ENCODE peak calls at places on chromosomes 11 and 22, in ten cellular contexts. A is spleen; C is ovary; U is right lobe of liver; K is aorta; V is SJSA1; X is astrocyte; E is naive thymus-derived CD4-positive, alpha-beta T cell; W is PC-3; S is dorsolateral prefrontal cortex. N is an unnamed sample.

GRCh38 chr22:17167486-17167885 is 8.4 kb upstream of the HDHD5 start:
- DNase-seq in A (no peak), C (no peak), U (peak), K (peak), V (no peak), X (no peak), E (no peak), W (no peak), S (no peak), N (no peak)

GRCh38 chr11:27218498-27219038 is 144.4 kb downstream of the CCDC34 start:
- DNase-seq in A (no peak), C (no peak), U (no peak), K (no peak), V (peak), X (peak), E (no peak), W (peak), S (no peak), N (peak)

GRCh38 chr11:78037056-78037455 is 14.0 kb upstream of the KCTD14 start:
- DNase-seq in A (no peak), C (no peak), U (peak), K (no peak), V (no peak), X (no peak), E (no peak), W (peak), S (no peak), N (no peak)

GRCh38 chr22:35345808-35346505 is 34.9 kb upstream of the HMOX1 start:
- DNase-seq in A (no peak), C (no peak), U (no peak), K (no peak), V (no peak), X (no peak), E (no peak), W (no peak), S (no peak), N (no peak)

GRCh38 chr11:79155237-79155636 is 285.6 kb downstream of the TENM4 start:
- DNase-seq in A (no peak), C (no peak), U (no peak), K (no peak), V (no peak), X (no peak), E (no peak), W (no peak), S (no peak), N (no peak)

GRCh38 chr11:39745401-39745800 is 1714.1 kb downstream of the LRRC4C start:
- DNase-seq in A (no peak), C (no peak), U (no peak), K (no peak), V (no peak), X (peak), E (no peak), W (peak), S (no peak), N (no peak)

GRCh38 chr22:38180841-38181452 is 683 bp downstream of the PLA2G6 start:
- DNase-seq in A (peak), C (peak), U (peak), K (peak), V (no peak), X (no peak), E (peak), W (peak), S (peak), N (no peak)

GRCh38 chr22:28925916-28926315 is 42.5 kb downstream of the ZNRF3 start:
- DNase-seq in A (no peak), C (no peak), U (no peak), K (peak), V (no peak), X (no peak), E (no peak), W (no peak), S (no peak), N (no peak)

GRCh38 chr11:133894956-133895549 is 49.7 kb upstream of the SPATA19 start:
- DNase-seq in A (no peak), C (no peak), U (no peak), K (no peak), V (no peak), X (peak), E (no peak), W (no peak), S (no peak), N (no peak)

GRCh38 chr11:26571861-26572654 is at the start of gene MUC15:
- DNase-seq in A (no peak), C (no peak), U (no peak), K (no peak), V (no peak), X (no peak), E (no peak), W (no peak), S (no peak), N (no peak)

GRCh38 chr22:40684728-40685127 is 5.4 kb downstream of the MCHR1 start:
- DNase-seq in A (no peak), C (no peak), U (no peak), K (no peak), V (no peak), X (no peak), E (no peak), W (no peak), S (no peak), N (no peak)

GRCh38 chr11:33606762-33607161 is 93.9 kb downstream of the C11orf91 start:
- DNase-seq in A (no peak), C (no peak), U (no peak), K (no peak), V (no peak), X (no peak), E (no peak), W (no peak), S (no peak), N (no peak)

GRCh38 chr11:22163394-22163797 is 29.5 kb upstream of the ANO5 start:
- DNase-seq in A (peak), C (no peak), U (no peak), K (no peak), V (no peak), X (no peak), E (no peak), W (no peak), S (no peak), N (no peak)

GRCh38 chr11:7536102-7536501 is 22.3 kb downstream of the PPFIBP2 start:
- DNase-seq in A (no peak), C (no peak), U (no peak), K (no peak), V (no peak), X (no peak), E (no peak), W (no peak), S (no peak), N (no peak)

GRCh38 chr11:2217211-2218081 is 45.8 kb upstream of the TH start:
- DNase-seq in A (peak), C (no peak), U (peak), K (peak), V (no peak), X (no peak), E (no peak), W (no peak), S (no peak), N (no peak)

GRCh38 chr11:67606477-67607295 is at the start of gene NDUFV1:
- DNase-seq in A (peak), C (peak), U (peak), K (peak), V (peak), X (peak), E (peak), W (peak), S (peak), N (peak)

GRCh38 chr11:128467610-128468041 is 119.7 kb downstream of the ETS1 start:
- DNase-seq in A (no peak), C (no peak), U (no peak), K (peak), V (peak), X (peak), E (no peak), W (peak), S (no peak), N (peak)

GRCh38 chr11:125338886-125339811 is 156.9 kb downstream of the FEZ1 start:
- DNase-seq in A (peak), C (peak), U (peak), K (peak), V (no peak), X (no peak), E (no peak), W (no peak), S (no peak), N (no peak)

GRCh38 chr11:72012897-72013721 is 14.4 kb downstream of the IL18BP start:
- DNase-seq in A (no peak), C (peak), U (peak), K (peak), V (no peak), X (peak), E (no peak), W (peak), S (no peak), N (no peak)

GRCh38 chr11:11316651-11317050 is 36.4 kb downstream of the CSNK2A3 start:
- DNase-seq in A (no peak), C (no peak), U (no peak), K (no peak), V (no peak), X (no peak), E (no peak), W (no peak), S (no peak), N (no peak)

GRCh38 chr11:111582881-111583280 is 19.4 kb upstream of the SIK2 start:
- DNase-seq in A (no peak), C (no peak), U (no peak), K (no peak), V (peak), X (no peak), E (no peak), W (no peak), S (no peak), N (no peak)

GRCh38 chr22:46660604-46661201 is 40.5 kb downstream of the GRAMD4 start:
- DNase-seq in A (no peak), C (no peak), U (peak), K (no peak), V (no peak), X (no peak), E (no peak), W (no peak), S (no peak), N (no peak)

GRCh38 chr11:77109236-77110019 is 6.8 kb downstream of the OMP start:
- DNase-seq in A (no peak), C (no peak), U (no peak), K (no peak), V (no peak), X (peak), E (no peak), W (no peak), S (no peak), N (no peak)

GRCh38 chr11:62542111-62542745 is 4.4 kb downstream of the AHNAK start:
- DNase-seq in A (no peak), C (no peak), U (no peak), K (no peak), V (no peak), X (no peak), E (no peak), W (no peak), S (no peak), N (no peak)
- H3K27ac ChIP-seq in A (peak), C (peak), U (peak), K (no peak), V (peak), X (peak), E (peak), W (peak), S (peak), N (peak)

DNA sequence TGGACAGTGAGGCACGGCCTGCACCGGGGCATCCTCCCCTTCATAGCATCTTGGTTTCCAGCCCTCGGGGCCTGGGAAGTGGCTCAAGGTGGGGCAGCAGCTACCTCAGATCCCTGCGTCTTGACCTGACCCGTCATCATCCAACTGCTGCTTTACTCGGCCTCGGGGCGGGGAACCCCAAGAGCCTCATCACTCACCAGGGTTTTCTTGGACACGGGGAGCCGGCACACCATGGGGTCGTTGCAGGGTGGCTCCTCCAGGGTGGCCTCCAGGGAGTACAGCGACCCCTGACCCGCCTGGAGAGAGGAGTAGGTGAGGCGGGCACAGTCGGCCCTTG is 651 bp downstream of the CTSF start:
- DNase-seq in A (no peak), C (no peak), U (no peak), K (no peak), V (no peak), X (no peak), E (no peak), W (no peak), S (no peak), N (no peak)
- H3K4me3 ChIP-seq in A (peak), C (peak), U (peak), K (peak), V (peak), X (peak), E (peak), W (peak), S (peak), N (peak)

DNA sequence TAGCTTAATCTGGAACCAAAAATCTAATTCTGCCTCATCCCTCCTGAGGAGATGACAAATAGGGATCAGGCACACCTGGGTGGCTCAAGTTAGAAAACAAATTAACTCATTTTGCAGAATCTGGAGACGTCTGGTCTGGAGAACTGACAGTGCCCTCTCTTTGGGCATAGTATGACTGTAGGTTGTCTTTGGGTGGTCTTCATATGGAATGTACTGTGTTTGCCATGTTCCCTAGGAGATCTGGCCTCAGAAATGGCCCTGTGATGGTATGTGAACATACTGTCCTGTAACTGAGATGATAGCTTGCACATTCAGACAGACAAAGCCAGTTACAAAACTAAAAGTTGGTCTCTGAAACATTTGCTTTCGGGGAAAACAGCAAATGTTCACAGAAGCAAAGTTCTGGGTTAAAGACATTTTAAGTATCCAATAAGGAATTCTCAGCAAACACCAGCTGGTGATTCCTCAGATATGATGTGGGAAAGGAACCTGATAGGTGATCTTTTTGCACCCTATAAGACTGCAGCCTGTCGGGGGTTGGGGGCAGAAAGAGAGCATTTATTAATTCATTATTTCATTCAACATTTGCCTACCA is 29.7 kb downstream of the CD44 start:
- DNase-seq in A (no peak), C (no peak), U (no peak), K (no peak), V (peak), X (no peak), E (no peak), W (no peak), S (no peak), N (no peak)
- H3K27ac ChIP-seq in A (peak), C (no peak), U (no peak), K (no peak), V (peak), X (peak), E (peak), W (no peak), S (no peak), N (no peak)

DNA sequence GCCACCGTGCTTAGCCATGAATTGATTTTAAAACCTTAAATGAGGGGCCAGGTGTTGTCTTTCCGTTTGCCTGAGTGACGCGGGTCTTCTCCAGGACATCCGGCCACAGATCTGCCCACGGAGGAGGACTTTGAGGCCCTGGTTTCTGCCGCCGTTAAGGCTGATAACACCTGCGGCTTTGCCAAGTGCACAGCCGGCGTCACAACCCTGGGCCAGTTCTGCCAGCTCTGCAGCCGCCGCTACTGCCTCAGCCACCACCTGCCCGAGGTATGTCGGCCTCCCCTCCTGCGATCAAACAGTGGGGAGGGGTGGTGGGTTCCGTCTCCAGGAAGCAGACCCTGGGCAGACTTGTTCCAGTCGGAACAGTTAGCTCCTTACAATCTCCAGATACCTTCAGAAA is 34.4 kb downstream of the IGHMBP2 start:
- DNase-seq in A (peak), C (no peak), U (peak), K (peak), V (no peak), X (no peak), E (no peak), W (no peak), S (no peak), N (no peak)
- H3K4me3 ChIP-seq in A (no peak), C (no peak), U (no peak), K (no peak), V (no peak), X (no peak), E (no peak), W (no peak), S (no peak), N (no peak)

GRCh38 chr11:130727715-130728114 is 188.6 kb downstream of the SNX19 start:
- DNase-seq in A (no peak), C (no peak), U (no peak), K (no peak), V (no peak), X (no peak), E (no peak), W (no peak), S (no peak), N (no peak)

GRCh38 chr11:130726234-130726559 is 190.1 kb downstream of the SNX19 start:
- DNase-seq in A (no peak), C (no peak), U (no peak), K (no peak), V (no peak), X (peak), E (no peak), W (no peak), S (no peak), N (no peak)

GRCh38 chr11:130728185-130729160 is 187.8 kb downstream of the SNX19 start:
- DNase-seq in A (no peak), C (no peak), U (no peak), K (no peak), V (no peak), X (no peak), E (no peak), W (no peak), S (no peak), N (no peak)

GRCh38 chr11:130725417-130726233 is 190.7 kb downstream of the SNX19 start:
- DNase-seq in A (no peak), C (no peak), U (no peak), K (no peak), V (no peak), X (peak), E (no peak), W (peak), S (no peak), N (no peak)

GRCh38 chr11:130726647-130727046 is 189.6 kb downstream of the SNX19 start:
- DNase-seq in A (no peak), C (no peak), U (no peak), K (no peak), V (no peak), X (no peak), E (no peak), W (no peak), S (no peak), N (no peak)
- H3K27ac ChIP-seq in A (no peak), C (no peak), U (no peak), K (no peak), V (no peak), X (no peak), E (no peak), W (no peak), S (no peak), N (no peak)

GRCh38 chr11:18792066-18792591 is 531 bp upstream of the PTPN5 start:
- DNase-seq in A (no peak), C (no peak), U (no peak), K (no peak), V (no peak), X (no peak), E (no peak), W (no peak), S (no peak), N (no peak)
- H3K4me3 ChIP-seq in A (peak), C (no peak), U (peak), K (no peak), V (no peak), X (no peak), E (no peak), W (peak), S (peak), N (peak)

GRCh38 chr11:120549346-120549745 is 37.8 kb downstream of the GRIK4 start:
- DNase-seq in A (no peak), C (no peak), U (no peak), K (peak), V (no peak), X (no peak), E (no peak), W (no peak), S (no peak), N (no peak)
- H3K27ac ChIP-seq in A (no peak), C (no peak), U (no peak), K (no peak), V (no peak), X (no peak), E (no peak), W (no peak), S (no peak), N (no peak)